ENCODE peak calls at places on chromosomes 11 and 22, in six cellular contexts. B, K, S, R, Z and M are unnamed samples.

GRCh38 chr11:3854977-3855807 is at the start of gene STIM1:
- DNase-seq in B (peak; percentile 99), K (peak; percentile 94), S (peak; percentile 97), R (peak; percentile 97), Z (peak; percentile 94), M (peak; percentile 98)

GRCh38 chr11:35009191-35009940 is 92.9 kb downstream of the PDHX start:
- DNase-seq in B (no peak), K (no peak), S (no peak), R (no peak), Z (peak; percentile 83), M (no peak)

GRCh38 chr11:117703209-117703608 is 93.8 kb downstream of the DSCAML1 start:
- DNase-seq in B (no peak), K (no peak), S (no peak), R (no peak), Z (no peak), M (no peak)

GRCh38 chr11:1763796-1764661 is at the start of gene CTSD:
- DNase-seq in B (peak; percentile 84), K (peak; percentile 61), S (peak; percentile 94), R (peak; percentile 94), Z (peak; percentile 94), M (peak; percentile 89)

GRCh38 chr11:69307871-69308381 is 14.0 kb downstream of the MYEOV start:
- DNase-seq in B (no peak), K (no peak), S (no peak), R (no peak), Z (no peak), M (no peak)

GRCh38 chr11:64357904-64358535 is 942 bp upstream of the RPS6KA4 start:
- DNase-seq in B (no peak), K (no peak), S (no peak), R (peak; percentile 56), Z (peak; percentile 93), M (no peak)

GRCh38 chr11:87215236-87215635 is 177.5 kb downstream of the TMEM135 start:
- DNase-seq in B (no peak), K (no peak), S (no peak), R (no peak), Z (no peak), M (no peak)

GRCh38 chr11:100068116-100068515 is 619.0 kb upstream of the ARHGAP42 start:
- DNase-seq in B (no peak), K (no peak), S (no peak), R (no peak), Z (no peak), M (no peak)

GRCh38 chr11:59794417-59794816 is 16.2 kb downstream of the MRPL16 start:
- DNase-seq in B (no peak), K (no peak), S (no peak), R (no peak), Z (no peak), M (no peak)

GRCh38 chr11:79066456-79067354 is 374.1 kb downstream of the TENM4 start:
- DNase-seq in B (no peak), K (peak; percentile 39), S (no peak), R (no peak), Z (no peak), M (peak; percentile 21)

GRCh38 chr11:13944016-13944415 is 18.5 kb upstream of the SPON1 start:
- DNase-seq in B (no peak), K (no peak), S (no peak), R (no peak), Z (no peak), M (no peak)

GRCh38 chr11:115423728-115424459 is 80.3 kb downstream of the CADM1 start:
- DNase-seq in B (no peak), K (no peak), S (no peak), R (no peak), Z (no peak), M (no peak)

GRCh38 chr11:65366340-65366773 is 11.8 kb downstream of the TIGD3 start:
- DNase-seq in B (no peak), K (peak; percentile 78), S (peak; percentile 81), R (no peak), Z (peak; percentile 80), M (no peak)

GRCh38 chr11:47507016-47507631 is 45.8 kb downstream of the CELF1 start:
- DNase-seq in B (no peak), K (no peak), S (no peak), R (no peak), Z (no peak), M (no peak)

GRCh38 chr22:40953446-40953845 is 2.3 kb downstream of the RBX1 start:
- DNase-seq in B (no peak), K (no peak), S (no peak), R (no peak), Z (no peak), M (no peak)

GRCh38 chr11:69443968-69444364 is 37.5 kb upstream of the LINC01488 start:
- DNase-seq in B (no peak), K (peak; percentile 31), S (peak; percentile 62), R (no peak), Z (no peak), M (no peak)

GRCh38 chr22:40920526-40920925 is 30.7 kb upstream of the RBX1 start:
- DNase-seq in B (no peak), K (no peak), S (no peak), R (no peak), Z (no peak), M (no peak)

GRCh38 chr11:67378544-67378943 is 5.1 kb upstream of the CLCF1 start:
- DNase-seq in B (no peak), K (no peak), S (no peak), R (no peak), Z (no peak), M (no peak)

GRCh38 chr11:126751242-126751641 is 249.3 kb downstream of the KIRREL3 start:
- DNase-seq in B (no peak), K (no peak), S (no peak), R (no peak), Z (no peak), M (no peak)

GRCh38 chr22:37187891-37188761 is at the start of gene C1QTNF6:
- DNase-seq in B (no peak), K (peak; percentile 57), S (peak; percentile 67), R (no peak), Z (peak; percentile 26), M (peak; percentile 58)

GRCh38 chr11:117071344-117071787 is 26.9 kb downstream of the SIK3 start:
- DNase-seq in B (no peak), K (peak; percentile 38), S (peak; percentile 89), R (no peak), Z (no peak), M (no peak)

GRCh38 chr11:116557261-116557660 is 215.5 kb downstream of the BUD13 start:
- DNase-seq in B (no peak), K (no peak), S (no peak), R (no peak), Z (no peak), M (no peak)

GRCh38 chr11:23112987-23113886 is 253.0 kb upstream of the CCDC179 start:
- DNase-seq in B (no peak), K (peak; percentile 73), S (peak; percentile 57), R (peak; percentile 73), Z (peak; percentile 44), M (peak; percentile 21)

GRCh38 chr11:96607890-96608558 is 218.2 kb downstream of the JRKL start:
- DNase-seq in B (no peak), K (no peak), S (no peak), R (no peak), Z (peak; percentile 3), M (no peak)

GRCh38 chr11:75582935-75583709 is 21.1 kb downstream of the SERPINH1 start:
- DNase-seq in B (peak; percentile 70), K (peak; percentile 84), S (peak; percentile 82), R (peak; percentile 73), Z (peak; percentile 80), M (peak; percentile 80)

GRCh38 chr11:118211006-118211405 is 13.8 kb downstream of the JAML start:
- DNase-seq in B (no peak), K (no peak), S (no peak), R (no peak), Z (no peak), M (no peak)

GRCh38 chr22:27970596-27971220 is 51.7 kb upstream of the PITPNB start:
- DNase-seq in B (no peak), K (no peak), S (no peak), R (no peak), Z (no peak), M (no peak)

GRCh38 chr22:27972732-27973698 is 54.0 kb upstream of the PITPNB start:
- DNase-seq in B (no peak), K (peak; percentile 18), S (no peak), R (no peak), Z (no peak), M (no peak)

GRCh38 chr22:27973851-27974250 is 54.8 kb upstream of the PITPNB start:
- DNase-seq in B (no peak), K (no peak), S (no peak), R (no peak), Z (no peak), M (no peak)

GRCh38 chr22:27975381-27976013 is 56.4 kb upstream of the PITPNB start:
- DNase-seq in B (no peak), K (peak; percentile 31), S (no peak), R (no peak), Z (no peak), M (no peak)

GRCh38 chr22:27971926-27972325 is 52.9 kb upstream of the PITPNB start:
- DNase-seq in B (no peak), K (no peak), S (no peak), R (no peak), Z (no peak), M (no peak)
- TF ChIP-seq CTCF in B (no peak), K (no peak), S (no peak), R (no peak), Z (no peak), M (no peak)

DNA sequence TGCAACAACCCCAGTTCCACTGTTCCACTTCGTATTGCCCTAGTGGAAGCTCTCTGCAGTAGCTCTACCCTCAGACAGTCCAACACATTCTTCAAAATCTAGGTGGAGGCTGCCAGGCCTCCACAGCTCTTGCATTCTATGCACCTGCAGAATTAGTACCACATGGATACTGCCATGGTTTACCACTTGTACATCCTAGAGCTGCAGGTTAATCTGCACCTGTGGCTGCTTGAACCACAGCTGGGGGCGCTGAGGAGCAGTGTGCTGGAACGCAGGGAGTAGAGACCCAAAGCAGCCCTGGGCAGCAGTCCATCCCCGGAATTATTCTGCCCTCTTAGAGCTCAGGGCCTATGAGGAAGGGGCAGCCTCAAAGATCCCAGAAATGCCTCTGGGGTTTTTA is 4.3 kb upstream of the CTSC start:
- DNase-seq in B (no peak), K (no peak), S (no peak), R (no peak), Z (no peak), M (peak; percentile 16)
- TF ChIP-seq CTCF in B (peak; percentile 34), K (no peak), S (no peak), R (no peak), Z (no peak), M (peak; percentile 12)

GRCh38 chr11:122453586-122453985 is 201.9 kb upstream of the UBASH3B start:
- DNase-seq in B (no peak), K (no peak), S (no peak), R (no peak), Z (no peak), M (no peak)
- TF ChIP-seq CTCF in B (no peak), K (no peak), S (no peak), R (no peak), Z (no peak), M (no peak)

GRCh38 chr22:28929197-28929596 is 45.8 kb downstream of the ZNRF3 start:
- DNase-seq in B (no peak), K (no peak), S (no peak), R (no peak), Z (no peak), M (no peak)
- TF ChIP-seq CTCF in B (no peak), K (no peak), S (no peak), R (no peak), Z (no peak), M (no peak)